ENCODE peak calls at places on chromosomes 4 and X, in four cellular contexts. H, B, I and W are unnamed samples.

GRCh38 chr4:100504086-100504874 is 13.5 kb downstream of the EMCN start:
- DNase-seq in H (peak), B (no peak), I (no peak), W (no peak)

GRCh38 chr4:166091146-166091545 is 218.1 kb downstream of the TLL1 start:
- DNase-seq in H (no peak), B (no peak), I (no peak), W (no peak)

GRCh38 chrX:115428011-115428410 is 133.0 kb upstream of the PLS3 start:
- DNase-seq in H (no peak), B (no peak), I (no peak), W (no peak)

GRCh38 chr4:127309360-127310095 is 323.2 kb upstream of the INTU start:
- DNase-seq in H (no peak), B (no peak), I (no peak), W (no peak)

GRCh38 chrX:50448565-50448964 is 22.1 kb downstream of the DGKK start:
- DNase-seq in H (no peak), B (no peak), I (no peak), W (no peak)

GRCh38 chr4:52373650-52374049 is 285.5 kb downstream of the USP46 start:
- DNase-seq in H (no peak), B (no peak), I (no peak), W (no peak)

GRCh38 chr4:100516225-100516624 is 1.6 kb downstream of the EMCN start:
- DNase-seq in H (no peak), B (no peak), I (no peak), W (no peak)

GRCh38 chrX:154369453-154370299 is 4.8 kb downstream of the FLNA start:
- DNase-seq in H (peak), B (peak), I (peak), W (peak)

GRCh38 chr4:164748375-164748774 is 5.6 kb upstream of the SMIM31 start:
- DNase-seq in H (no peak), B (no peak), I (no peak), W (peak)

GRCh38 chr4:48033825-48034413 is 17.3 kb downstream of the NIPAL1 start:
- DNase-seq in H (no peak), B (no peak), I (no peak), W (no peak)
- TF ChIP-seq CTCF in H (peak), B (no peak), I (no peak), W (peak)

GRCh38 chrX:18955676-18956075 is 28.2 kb downstream of the PHKA2 start:
- DNase-seq in H (no peak), B (no peak), I (no peak), W (no peak)

GRCh38 chrX:18956322-18957032 is 27.4 kb downstream of the PHKA2 start:
- DNase-seq in H (no peak), B (no peak), I (no peak), W (no peak)

GRCh38 chrX:18946157-18946556 is 37.8 kb downstream of the PHKA2 start:
- DNase-seq in H (no peak), B (no peak), I (peak), W (no peak)

GRCh38 chrX:18949902-18950301 is 34.0 kb downstream of the PHKA2 start:
- DNase-seq in H (no peak), B (no peak), I (peak), W (no peak)

DNA sequence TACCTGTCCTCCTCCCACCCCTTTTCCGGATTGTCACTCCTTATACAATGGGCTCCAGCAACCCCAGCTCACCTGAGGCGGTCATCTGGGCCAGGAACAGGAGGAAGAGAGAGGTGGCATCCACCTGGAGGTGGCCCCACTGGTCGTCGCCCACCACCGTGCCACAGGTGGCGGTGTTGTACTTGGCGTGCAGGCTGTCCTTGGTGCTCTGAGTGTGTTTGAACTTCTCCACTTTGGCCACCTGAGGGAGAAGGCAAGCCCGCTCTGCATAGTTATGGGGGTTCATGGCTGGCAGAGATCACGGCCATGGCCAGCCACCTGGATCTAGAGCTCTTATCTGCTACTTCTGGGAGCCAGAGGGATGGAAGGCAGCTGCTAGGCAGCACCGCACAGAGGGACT is 32.9 kb downstream of the PHKA2 start:
- DNase-seq in H (no peak), B (no peak), I (peak), W (no peak)
- TF ChIP-seq CTCF in H (peak), B (no peak), I (no peak), W (no peak)

GRCh38 chr4:184056877-184057276 is 151.8 kb downstream of the STOX2 start:
- DNase-seq in H (no peak), B (no peak), I (no peak), W (no peak)
- TF ChIP-seq CTCF in H (no peak), B (no peak), I (no peak), W (no peak)

GRCh38 chr4:6427439-6428090 is 44.8 kb downstream of the PPP2R2C start:
- DNase-seq in H (no peak), B (no peak), I (no peak), W (no peak)
- TF ChIP-seq CTCF in H (peak), B (no peak), I (no peak), W (no peak)

DNA sequence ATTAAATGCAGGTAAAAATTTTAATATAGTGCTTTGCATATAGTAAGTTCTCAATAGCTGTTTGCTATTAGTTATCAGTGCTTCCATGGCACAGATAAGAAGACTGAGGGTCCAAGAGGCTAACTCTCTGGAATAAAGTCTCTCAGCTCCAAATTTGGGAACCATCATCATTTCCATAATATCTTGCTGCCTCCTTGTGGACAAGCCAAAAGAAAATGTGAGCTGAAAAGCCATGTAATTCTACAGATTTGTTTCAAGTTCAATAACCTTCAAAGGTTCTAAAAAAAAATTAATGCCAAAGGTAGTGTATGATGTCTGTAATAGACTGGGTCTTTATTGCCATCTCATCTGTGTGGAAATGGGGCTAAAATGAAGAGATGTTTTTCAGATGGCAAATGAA is 136.9 kb upstream of the VCX start:
- DNase-seq in H (no peak), B (no peak), I (no peak), W (no peak)
- TF ChIP-seq CTCF in H (peak), B (no peak), I (no peak), W (no peak)

DNA sequence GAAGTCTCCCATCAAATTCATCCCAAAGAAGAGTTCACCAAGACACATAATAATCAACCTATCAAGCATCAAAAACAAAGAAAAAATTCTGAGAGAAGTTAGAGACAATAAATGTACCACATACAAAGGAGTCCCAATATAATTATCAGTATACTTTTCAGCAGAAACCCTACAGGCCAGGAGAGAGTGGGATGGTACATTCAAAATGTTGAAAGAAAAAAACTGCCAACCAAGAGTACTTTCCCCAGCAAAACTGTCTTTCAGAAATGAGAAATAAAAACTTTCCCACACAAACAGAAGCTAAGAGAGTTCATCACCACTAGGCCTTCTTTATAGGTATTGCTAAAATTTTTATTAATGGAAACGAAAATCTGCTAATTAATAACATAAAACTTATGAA is 164.4 kb upstream of the LNX1 start:
- DNase-seq in H (no peak), B (no peak), I (no peak), W (no peak)
- TF ChIP-seq CTCF in H (no peak), B (no peak), I (no peak), W (no peak)

GRCh38 chr4:81687470-81687869 is 215.8 kb upstream of the RASGEF1B start:
- DNase-seq in H (no peak), B (no peak), I (no peak), W (no peak)

GRCh38 chr4:81685105-81685504 is 213.4 kb upstream of the RASGEF1B start:
- DNase-seq in H (no peak), B (no peak), I (no peak), W (no peak)

GRCh38 chr4:81684357-81684756 is 212.7 kb upstream of the RASGEF1B start:
- DNase-seq in H (no peak), B (no peak), I (no peak), W (no peak)

GRCh38 chr4:81690871-81691270 is 219.2 kb upstream of the RASGEF1B start:
- DNase-seq in H (no peak), B (no peak), I (no peak), W (no peak)

DNA sequence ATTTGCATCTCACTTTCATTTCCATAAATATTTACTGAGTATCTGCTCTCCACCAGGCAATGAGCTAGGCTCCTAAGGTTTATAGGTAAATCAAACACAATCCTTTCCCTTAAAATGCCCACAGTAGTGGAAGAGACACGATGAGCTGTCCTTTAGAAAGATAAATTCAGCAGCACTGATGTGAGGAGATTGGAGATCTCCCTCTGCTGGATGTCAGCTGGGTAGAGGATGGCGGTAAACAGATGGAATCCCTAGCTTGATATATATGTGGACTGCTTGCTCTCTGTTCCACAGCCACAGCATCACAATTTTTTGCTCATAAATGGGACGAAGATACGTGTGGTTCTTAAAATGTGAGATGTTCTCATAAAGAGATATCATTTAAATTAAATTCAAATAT is 216.4 kb upstream of the RASGEF1B start:
- DNase-seq in H (no peak), B (no peak), I (no peak), W (no peak)
- TF ChIP-seq CTCF in H (peak), B (no peak), I (no peak), W (no peak)

GRCh38 chr4:76306882-76307669 is 543 bp downstream of the STBD1 start:
- DNase-seq in H (peak), B (peak), I (peak), W (peak)
- TF ChIP-seq CTCF in H (peak), B (peak), I (no peak), W (no peak)

GRCh38 chr4:9704551-9705332 is 76.7 kb upstream of the DRD5 start:
- DNase-seq in H (peak), B (no peak), I (no peak), W (no peak)
- TF ChIP-seq CTCF in H (peak), B (no peak), I (no peak), W (no peak)

DNA sequence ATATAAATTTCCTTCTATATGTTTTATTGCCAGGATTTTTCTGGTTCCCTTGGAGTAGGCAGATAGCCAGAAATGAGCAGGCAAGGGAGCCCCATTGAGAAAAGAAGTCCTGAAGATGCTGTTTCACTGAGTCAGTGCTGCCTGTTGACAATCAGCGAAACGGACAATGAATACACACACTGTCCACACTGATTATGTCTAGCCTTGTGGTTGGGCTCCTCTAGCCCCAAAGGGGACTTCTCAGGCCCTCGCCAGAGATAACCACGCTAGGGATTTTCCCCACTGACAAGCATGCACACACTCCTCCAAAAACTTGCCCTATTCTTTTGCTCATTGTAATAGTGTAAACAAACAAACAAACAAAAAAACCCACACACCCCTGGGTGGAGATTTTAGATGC is 369.3 kb downstream of the DMD start:
- DNase-seq in H (no peak), B (no peak), I (no peak), W (no peak)
- TF ChIP-seq CTCF in H (no peak), B (no peak), I (no peak), W (no peak)